ENCODE peak calls at places on chromosome X, in five cellular contexts. One of them, this sample, is unnamed.
A peak's percentile ranks its signal among the peaks of the same experiment; 100 is the strongest.

GRCh38 chrX:44306336-44306735 is 37.1 kb downstream of the EFHC2 start:
- DNase-seq in GM06990: no peak
- DNase-seq in RWPE1: peak; percentile 54
- DNase-seq in activated CD8-positive, alpha-beta memory T cell treated with anti-CD3 and anti-CD28 coated beads for 48 hours: no peak
- DNase-seq in ovary: no peak
- DNase-seq in this sample: no peak

GRCh38 chrX:143768976-143769375 is 48.4 kb upstream of the SPANXN2 start:
- DNase-seq in GM06990: no peak
- DNase-seq in RWPE1: peak; percentile 16
- DNase-seq in activated CD8-positive, alpha-beta memory T cell treated with anti-CD3 and anti-CD28 coated beads for 48 hours: no peak
- DNase-seq in ovary: no peak
- DNase-seq in this sample: no peak

GRCh38 chrX:102979536-102979935 is 42.5 kb downstream of the RAB40AL start:
- DNase-seq in GM06990: no peak
- DNase-seq in RWPE1: peak; percentile 1
- DNase-seq in activated CD8-positive, alpha-beta memory T cell treated with anti-CD3 and anti-CD28 coated beads for 48 hours: no peak
- DNase-seq in ovary: no peak
- DNase-seq in this sample: no peak

GRCh38 chrX:44842555-44843317 is 1.1 kb upstream of the DUSP21 start:
- DNase-seq in GM06990: no peak
- DNase-seq in RWPE1: peak; percentile 2
- DNase-seq in activated CD8-positive, alpha-beta memory T cell treated with anti-CD3 and anti-CD28 coated beads for 48 hours: no peak
- DNase-seq in ovary: no peak
- DNase-seq in this sample: no peak

GRCh38 chrX:117335209-117335608 is 781.4 kb downstream of the KLHL13 start:
- DNase-seq in GM06990: no peak
- DNase-seq in RWPE1: no peak
- DNase-seq in activated CD8-positive, alpha-beta memory T cell treated with anti-CD3 and anti-CD28 coated beads for 48 hours: no peak
- DNase-seq in ovary: no peak
- DNase-seq in this sample: no peak

GRCh38 chrX:1401611-1402430 is 9.9 kb upstream of the SLC25A6 start:
- DNase-seq in GM06990: no peak
- DNase-seq in RWPE1: no peak
- DNase-seq in activated CD8-positive, alpha-beta memory T cell treated with anti-CD3 and anti-CD28 coated beads for 48 hours: no peak
- DNase-seq in ovary: no peak
- DNase-seq in this sample: peak; percentile 21

GRCh38 chrX:107610667-107611066 is 17.6 kb upstream of the PRPS1 start:
- DNase-seq in GM06990: no peak
- DNase-seq in RWPE1: no peak
- DNase-seq in activated CD8-positive, alpha-beta memory T cell treated with anti-CD3 and anti-CD28 coated beads for 48 hours: no peak
- DNase-seq in ovary: no peak
- DNase-seq in this sample: no peak

GRCh38 chrX:138775501-138775900 is 64.0 kb upstream of the FGF13 start:
- DNase-seq in GM06990: no peak
- DNase-seq in RWPE1: peak; percentile 7
- DNase-seq in activated CD8-positive, alpha-beta memory T cell treated with anti-CD3 and anti-CD28 coated beads for 48 hours: no peak
- DNase-seq in ovary: no peak
- DNase-seq in this sample: no peak

GRCh38 chrX:104330966-104331365 is 76.2 kb upstream of the ESX1 start:
- DNase-seq in GM06990: no peak
- DNase-seq in RWPE1: peak; percentile 42
- DNase-seq in activated CD8-positive, alpha-beta memory T cell treated with anti-CD3 and anti-CD28 coated beads for 48 hours: no peak
- DNase-seq in ovary: no peak
- DNase-seq in this sample: no peak

GRCh38 chrX:6024204-6024603 is 204.5 kb downstream of the NLGN4X start:
- DNase-seq in GM06990: no peak
- DNase-seq in RWPE1: no peak
- DNase-seq in activated CD8-positive, alpha-beta memory T cell treated with anti-CD3 and anti-CD28 coated beads for 48 hours: no peak
- DNase-seq in ovary: no peak
- DNase-seq in this sample: no peak

GRCh38 chrX:56530011-56530410 is 33.4 kb upstream of the UBQLN2 start:
- DNase-seq in GM06990: no peak
- DNase-seq in RWPE1: no peak
- DNase-seq in activated CD8-positive, alpha-beta memory T cell treated with anti-CD3 and anti-CD28 coated beads for 48 hours: no peak
- DNase-seq in ovary: no peak
- DNase-seq in this sample: no peak

GRCh38 chrX:14027031-14027430 is 2.7 kb downstream of the GEMIN8 start:
- DNase-seq in GM06990: no peak
- DNase-seq in RWPE1: no peak
- DNase-seq in activated CD8-positive, alpha-beta memory T cell treated with anti-CD3 and anti-CD28 coated beads for 48 hours: no peak
- DNase-seq in ovary: no peak
- DNase-seq in this sample: peak; percentile 40

GRCh38 chrX:132876509-132876837 is 82.0 kb downstream of the HS6ST2 start:
- DNase-seq in GM06990: no peak
- DNase-seq in RWPE1: no peak
- DNase-seq in activated CD8-positive, alpha-beta memory T cell treated with anti-CD3 and anti-CD28 coated beads for 48 hours: no peak
- DNase-seq in ovary: no peak
- DNase-seq in this sample: no peak

GRCh38 chrX:47579537-47579936 is 2.7 kb upstream of the TIMP1 start:
- DNase-seq in GM06990: no peak
- DNase-seq in RWPE1: peak; percentile 13
- DNase-seq in activated CD8-positive, alpha-beta memory T cell treated with anti-CD3 and anti-CD28 coated beads for 48 hours: no peak
- DNase-seq in ovary: no peak
- DNase-seq in this sample: no peak

GRCh38 chrX:13029341-13029740 is 15.1 kb downstream of the FAM9C start:
- DNase-seq in GM06990: no peak
- DNase-seq in RWPE1: no peak
- DNase-seq in activated CD8-positive, alpha-beta memory T cell treated with anti-CD3 and anti-CD28 coated beads for 48 hours: no peak
- DNase-seq in ovary: peak; percentile 51
- DNase-seq in this sample: peak; percentile 56

GRCh38 chrX:128396601-128397000 is 344.4 kb upstream of the ACTRT1 start:
- DNase-seq in GM06990: no peak
- DNase-seq in RWPE1: no peak
- DNase-seq in activated CD8-positive, alpha-beta memory T cell treated with anti-CD3 and anti-CD28 coated beads for 48 hours: no peak
- DNase-seq in ovary: no peak
- DNase-seq in this sample: no peak

This sample was measured in left ventricle myocardium superior.